ENCODE peak calls at places on chromosomes 11 and 22, in nine cellular contexts. G is effector memory CD4-positive, alpha-beta T cell; K is CD4-positive, alpha-beta memory T cell; H is CD4-positive, alpha-beta T cell; T is dorsolateral prefrontal cortex; W is AG04450; J is tibial nerve; V is right cardiac atrium; S is aorta. L is an unnamed sample. For H3K27me3, the result is how much of the 10 kb centered on the place peaks cover.

GRCh38 chr11:62603072-62603408 is 1.4 kb upstream of the MTA2 start:
- DNase-seq in K (no peak), J (no peak), G (no peak), H (no peak), W (no peak), V (no peak), S (no peak), T (no peak), L (no peak)

GRCh38 chr11:45225277-45225676 is 60.9 kb downstream of the SYT13 start:
- DNase-seq in H (no peak), T (no peak), V (no peak), J (no peak), S (no peak), K (no peak), W (no peak), G (no peak), L (no peak)

GRCh38 chr22:45930324-45930723 is 46.6 kb downstream of the WNT7B start:
- DNase-seq in T (no peak), H (no peak), K (no peak), S (no peak), W (no peak), J (no peak), G (no peak), V (peak), L (no peak)

GRCh38 chr11:116960916-116961315 is 123.5 kb upstream of the APOA1 start:
- DNase-seq in T (no peak), H (no peak), K (no peak), J (no peak), V (no peak), G (no peak), W (no peak), S (no peak), L (no peak)

GRCh38 chr11:45037425-45038005 is 86.8 kb upstream of the TP53I11 start:
- DNase-seq in G (no peak), V (no peak), S (no peak), K (no peak), W (no peak), J (no peak), H (no peak), T (no peak), L (no peak)

GRCh38 chr22:49243965-49244364 is 583.7 kb downstream of the BRD1 start:
- DNase-seq in G (no peak), S (no peak), W (no peak), J (no peak), T (peak), H (no peak), K (no peak), V (no peak), L (no peak)

GRCh38 chr11:72776844-72777754 is 16.7 kb downstream of the STARD10 start:
- DNase-seq in H (no peak), W (no peak), J (no peak), G (no peak), V (peak), T (peak), S (no peak), K (no peak), L (peak)

GRCh38 chr11:78567209-78567608 is 7.5 kb downstream of the NARS2 start:
- DNase-seq in S (no peak), V (no peak), H (no peak), G (no peak), T (no peak), J (no peak), W (no peak), K (no peak), L (no peak)

GRCh38 chr11:62542111-62542745 is 4.4 kb downstream of the AHNAK start:
- DNase-seq in H (no peak), W (no peak), G (no peak), K (no peak), J (no peak), T (no peak), S (no peak), V (peak), L (no peak)

GRCh38 chr11:77871855-77872254 is 50.9 kb downstream of the AAMDC start:
- DNase-seq in J (no peak), W (no peak), G (no peak), V (no peak), T (no peak), S (no peak), H (no peak), K (no peak), L (no peak)

GRCh38 chr11:7986768-7987559 is at the start of gene EIF3F:
- DNase-seq in H (peak), T (peak), S (peak), K (peak), W (peak), G (peak), J (peak), V (peak), L (peak)

GRCh38 chr11:40924915-40925314 is 534.5 kb downstream of the LRRC4C start:
- DNase-seq in T (no peak), V (no peak), K (no peak), W (no peak), J (no peak), H (no peak), G (no peak), S (no peak), L (no peak)

GRCh38 chr11:47464479-47464878 is 15.5 kb upstream of the RAPSN start:
- DNase-seq in G (no peak), H (no peak), K (no peak), W (no peak), T (no peak), S (no peak), J (no peak), V (no peak), L (no peak)

GRCh38 chr11:125346565-125347260 is 149.4 kb downstream of the FEZ1 start:
- DNase-seq in T (no peak), J (no peak), W (no peak), K (no peak), H (no peak), G (no peak), V (no peak), S (no peak), L (peak)

GRCh38 chr11:60498853-60499252 is 6.3 kb downstream of the MS4A12 start:
- DNase-seq in T (no peak), W (no peak), K (no peak), V (peak), S (no peak), G (no peak), H (no peak), J (no peak), L (no peak)

GRCh38 chr22:31753005-31753633 is 700 bp upstream of the DEPDC5 start:
- DNase-seq in H (no peak), W (no peak), G (no peak), T (peak), S (peak), J (no peak), K (no peak), V (peak), L (peak)

GRCh38 chr11:46277623-46278386 is at the start of gene CREB3L1:
- DNase-seq in W (no peak), H (no peak), S (peak), J (no peak), V (peak), G (no peak), K (no peak), T (no peak), L (peak)

GRCh38 chr11:11772865-11773515 is 68.8 kb upstream of the USP47 start:
- DNase-seq in J (no peak), V (no peak), G (no peak), S (no peak), W (no peak), K (no peak), T (no peak), H (no peak), L (no peak)

GRCh38 chr11:46663277-46663940 is 37.0 kb downstream of the ARHGAP1 start:
- DNase-seq in S (no peak), T (no peak), W (no peak), H (no peak), V (no peak), G (no peak), J (no peak), K (no peak), L (no peak)

GRCh38 chr11:96306933-96307747 is 35.9 kb downstream of the MAML2 start:
- DNase-seq in V (peak), J (peak), W (peak), K (no peak), S (peak), G (no peak), H (no peak), T (no peak), L (peak)

GRCh38 chr11:96095884-96096301 is 172.0 kb upstream of the MTMR2 start:
- DNase-seq in G (no peak), K (no peak), V (no peak), T (no peak), S (no peak), W (no peak), J (no peak), H (no peak), L (no peak)

GRCh38 chr11:103622296-103622695 is 414.1 kb upstream of the DDI1 start:
- DNase-seq in K (no peak), V (no peak), T (no peak), S (no peak), W (no peak), G (no peak), J (no peak), H (no peak), L (no peak)

GRCh38 chr22:33853200-33854097 is 66.8 kb downstream of the LARGE1 start:
- DNase-seq in K (peak), J (peak), W (no peak), V (peak), G (no peak), S (peak), H (no peak), T (peak), L (peak)

GRCh38 chr22:46941958-46942815 is 179.7 kb downstream of the TBC1D22A start:
- DNase-seq in V (peak), S (no peak), W (no peak), G (no peak), T (no peak), K (no peak), J (no peak), H (no peak), L (no peak)

GRCh38 chr11:114075891-114076441 is 16.5 kb downstream of the ZBTB16 start:
- DNase-seq in T (no peak), G (no peak), S (peak), J (no peak), H (peak), W (no peak), V (peak), K (peak), L (no peak)

DNA sequence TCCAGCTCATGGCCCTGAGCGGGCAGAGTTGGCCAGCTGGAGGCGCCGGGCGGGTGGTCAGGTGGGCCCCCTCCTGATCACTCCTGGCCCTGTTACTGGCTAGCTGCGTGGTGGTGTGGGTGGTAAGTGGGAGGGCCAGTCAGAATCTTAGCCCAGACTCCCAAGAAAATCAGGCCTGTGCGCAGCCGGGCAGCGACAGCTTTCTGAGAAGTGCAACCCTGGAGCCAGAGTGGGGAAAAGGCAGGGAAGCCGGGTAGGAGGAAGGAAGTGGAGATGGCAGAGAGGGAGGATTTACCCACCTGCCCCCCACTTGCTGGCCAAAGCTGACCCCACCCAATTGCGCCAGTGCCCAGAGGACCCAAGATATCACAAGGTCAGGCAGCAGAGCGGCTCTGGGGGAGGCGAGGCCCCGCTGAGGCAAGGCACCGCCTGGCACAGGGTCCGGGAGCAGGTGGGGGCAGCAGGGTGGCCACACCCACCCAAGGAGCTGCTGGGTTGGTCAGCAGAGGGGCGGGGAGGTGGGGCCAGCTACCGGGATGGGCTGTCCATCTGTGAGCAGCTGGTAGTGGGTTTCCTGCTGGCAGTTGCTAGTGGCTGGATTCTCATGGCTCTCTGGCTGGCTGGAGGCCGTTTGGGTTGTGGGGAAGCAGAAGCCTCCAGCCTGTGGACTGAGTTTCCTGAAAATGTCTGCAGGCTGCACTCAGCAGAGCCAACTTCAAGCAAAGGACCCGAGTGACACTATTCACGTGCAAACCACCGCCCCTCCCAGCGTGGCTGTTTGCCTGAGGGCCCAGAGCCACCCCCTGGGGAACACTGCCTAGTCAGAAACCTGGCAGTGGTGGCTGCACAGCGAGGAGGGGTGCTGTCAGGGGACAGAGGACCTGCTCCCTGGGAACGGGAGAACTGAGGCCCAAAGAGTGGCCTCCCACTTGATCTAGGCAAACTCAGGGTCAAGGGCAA is 196.3 kb downstream of the IGLL1 start:
- DNase-seq in G (no peak), H (no peak), K (no peak), W (no peak), J (no peak), S (peak), T (no peak), V (peak), L (no peak)
- H3K27ac ChIP-seq in G (no peak), H (no peak), K (no peak), W (no peak), J (no peak), S (no peak), T (no peak), V (no peak), L (no peak)

GRCh38 chr11:14971865-14972580 is at the start of gene CALCA:
- DNase-seq in V (peak), G (no peak), T (no peak), H (no peak), K (no peak), J (no peak), W (no peak), S (no peak), L (no peak)
- H3K27me3 ChIP-seq in V (under half), G (under half), T (half or more), H (half or more), K (under half), J (under half), W (half or more), S (under half), L (half or more)

GRCh38 chr11:76215946-76216345 is 9.6 kb upstream of the WNT11 start:
- DNase-seq in J (no peak), S (no peak), T (no peak), G (no peak), W (no peak), H (no peak), V (peak), K (no peak), L (peak)
- H3K27ac ChIP-seq in J (no peak), S (no peak), T (no peak), G (no peak), W (no peak), H (no peak), V (no peak), K (no peak), L (no peak)

DNA sequence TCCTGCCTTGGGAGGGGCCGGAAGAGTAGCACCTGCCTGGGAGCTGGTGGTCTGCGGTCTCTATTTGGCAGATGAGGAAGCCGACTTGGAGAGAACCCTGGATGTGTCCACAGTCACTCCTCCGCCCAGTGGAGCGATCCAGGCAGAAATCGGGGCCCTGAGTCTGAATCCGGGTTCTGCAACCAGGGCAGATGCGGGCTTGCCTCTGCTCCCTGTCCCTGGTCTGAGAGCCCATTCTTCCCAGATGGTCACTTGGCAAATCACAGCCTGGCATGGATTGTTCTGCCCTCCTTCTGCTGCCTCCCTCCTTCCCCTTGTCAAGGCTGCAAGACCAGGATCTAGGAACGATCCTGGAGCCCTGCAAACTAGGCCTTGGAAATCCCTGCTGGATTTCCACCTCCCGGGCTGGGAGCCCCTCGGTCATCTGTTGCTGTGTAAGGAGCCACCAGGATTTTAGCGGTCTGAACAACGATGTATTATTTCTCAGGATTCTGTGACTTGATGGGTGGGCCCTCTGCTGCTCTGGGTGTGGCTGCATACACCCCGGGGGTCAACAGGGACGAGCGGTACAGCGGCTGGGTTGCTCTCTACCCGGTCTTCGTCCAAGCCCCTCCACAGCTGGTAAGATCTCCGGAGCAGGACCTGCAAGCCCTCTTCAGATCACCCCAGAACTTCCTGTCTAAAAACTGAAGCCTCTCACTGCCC is 2.0 kb upstream of the ASCL2 start:
- DNase-seq in G (no peak), V (no peak), J (no peak), K (no peak), S (peak), T (no peak), H (no peak), W (no peak), L (no peak)
- H3K27me3 ChIP-seq in G (under half), V (under half), J (under half), K (under half), S (under half), T (under half), H (under half), W (under half), L (half or more)

DNA sequence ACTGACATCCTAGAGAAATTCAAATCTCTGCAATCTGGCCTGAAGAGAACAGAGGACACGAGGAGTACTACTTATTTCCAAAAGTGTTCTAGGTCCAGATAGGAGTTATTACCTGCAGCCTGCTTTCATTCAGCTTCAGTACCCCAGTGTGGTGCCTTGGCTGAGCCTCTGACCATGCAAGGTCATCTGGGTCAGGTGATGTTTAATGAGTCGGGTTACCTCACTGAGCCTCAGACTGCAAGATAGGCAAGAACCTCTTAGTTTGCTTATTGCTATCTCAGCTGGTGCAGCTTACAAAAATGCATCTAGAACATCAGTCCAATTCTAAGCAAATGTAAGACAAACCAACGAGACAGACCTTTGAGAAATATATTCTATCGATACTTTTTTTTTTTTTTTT is 9.5 kb upstream of the NF2 start:
- DNase-seq in G (no peak), H (no peak), J (no peak), W (no peak), S (no peak), V (no peak), T (no peak), K (no peak), L (no peak)
- H3K27ac ChIP-seq in G (no peak), H (no peak), J (no peak), W (no peak), S (no peak), V (no peak), T (no peak), K (no peak), L (no peak)

GRCh38 chr11:17531071-17531817 is 13.0 kb downstream of the USH1C start:
- DNase-seq in K (no peak), H (no peak), W (no peak), S (no peak), G (no peak), J (no peak), T (no peak), V (no peak), L (no peak)
- H3K27me3 ChIP-seq in K (under half), H (under half), W (under half), S (under half), G (under half), J (under half), T (under half), V (under half), L (under half)

DNA sequence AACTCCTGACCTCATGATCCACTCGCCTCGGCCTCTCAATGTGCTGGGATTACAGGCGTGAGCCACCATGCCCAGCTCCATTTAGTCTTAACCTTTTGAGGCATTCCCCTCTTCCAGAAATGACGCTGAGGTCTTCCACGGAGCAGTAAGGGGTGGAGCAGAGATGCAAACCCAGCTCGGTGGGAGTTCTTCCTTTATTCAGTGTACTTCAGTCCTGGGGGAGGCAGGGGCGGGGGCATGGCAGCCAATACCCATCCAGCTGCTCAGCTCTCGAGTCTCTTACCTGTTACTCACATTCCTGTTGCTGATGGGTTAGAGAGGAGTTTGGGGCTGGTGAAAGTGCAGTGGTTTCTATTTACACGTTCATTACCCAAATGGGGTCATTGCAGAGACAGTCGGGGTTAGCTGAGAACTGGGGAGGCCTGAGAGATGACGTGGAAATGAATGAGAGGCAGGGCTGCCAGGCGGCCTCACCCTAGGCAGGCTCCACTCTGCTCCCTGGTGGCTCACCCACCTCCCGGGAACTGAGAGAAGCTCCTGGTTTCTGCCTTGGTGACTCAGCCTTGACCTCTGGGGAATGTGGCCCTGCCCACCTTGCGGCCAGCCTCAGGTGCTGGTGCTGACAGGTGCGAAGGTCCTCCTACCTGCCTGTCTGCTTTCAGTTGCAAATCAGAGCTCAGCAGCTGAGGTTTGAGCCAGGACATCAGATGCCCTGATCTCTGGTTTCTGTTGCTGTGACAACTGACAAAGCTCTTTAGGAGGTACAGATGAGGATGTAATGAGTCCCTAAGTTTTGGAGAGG is 13.4 kb upstream of the ST14 start:
- DNase-seq in S (no peak), J (no peak), K (no peak), W (no peak), V (no peak), T (no peak), G (no peak), H (no peak), L (peak)
- H3K27ac ChIP-seq in S (no peak), J (peak), K (no peak), W (no peak), V (peak), T (no peak), G (no peak), H (no peak), L (peak)

L was measured in lower lobe of right lung.